ENCODE peak calls at places on chromosomes 3 and 15, in ten cellular contexts. One of them, this sample, is unnamed.

GRCh38 chr3:54900954-54901591 is 26.8 kb downstream of the LRTM1 start:
- DNase-seq in stimulated activated naive CD8-positive, alpha-beta T cell treated with anti-CD3 and anti-CD28 coated beads, Interleukin-15, amount 100 ng/mL, for 72 hours: no peak
- DNase-seq in GDM1: no peak
- DNase-seq in sciatic nerve: no peak
- DNase-seq in hippocampal formation: no peak
- DNase-seq in RKO: no peak
- DNase-seq in HCEC 1CT: no peak
- DNase-seq in AG10803: peak
- DNase-seq in H9: no peak
- DNase-seq in smooth muscle cell of the brain vasculature: no peak
- DNase-seq in this sample: no peak

GRCh38 chr3:68904064-68904463 is 28.3 kb downstream of the TAFA4 start:
- DNase-seq in RKO: no peak
- DNase-seq in GDM1: no peak
- DNase-seq in HCEC 1CT: no peak
- DNase-seq in AG10803: no peak
- DNase-seq in smooth muscle cell of the brain vasculature: no peak
- DNase-seq in sciatic nerve: no peak
- DNase-seq in hippocampal formation: no peak
- DNase-seq in H9: no peak
- DNase-seq in stimulated activated naive CD8-positive, alpha-beta T cell treated with anti-CD3 and anti-CD28 coated beads, Interleukin-15, amount 100 ng/mL, for 72 hours: no peak
- DNase-seq in this sample: no peak

GRCh38 chr3:114880078-114880477 is 267.0 kb downstream of the ZBTB20 start:
- DNase-seq in hippocampal formation: no peak
- DNase-seq in AG10803: no peak
- DNase-seq in stimulated activated naive CD8-positive, alpha-beta T cell treated with anti-CD3 and anti-CD28 coated beads, Interleukin-15, amount 100 ng/mL, for 72 hours: no peak
- DNase-seq in H9: no peak
- DNase-seq in GDM1: no peak
- DNase-seq in smooth muscle cell of the brain vasculature: no peak
- DNase-seq in RKO: no peak
- DNase-seq in sciatic nerve: no peak
- DNase-seq in HCEC 1CT: no peak
- DNase-seq in this sample: no peak

GRCh38 chr3:196643201-196643749 is 3.8 kb downstream of the NRROS start:
- DNase-seq in GDM1: peak
- DNase-seq in AG10803: no peak
- DNase-seq in RKO: no peak
- DNase-seq in HCEC 1CT: no peak
- DNase-seq in stimulated activated naive CD8-positive, alpha-beta T cell treated with anti-CD3 and anti-CD28 coated beads, Interleukin-15, amount 100 ng/mL, for 72 hours: peak
- DNase-seq in H9: no peak
- DNase-seq in smooth muscle cell of the brain vasculature: no peak
- DNase-seq in sciatic nerve: peak
- DNase-seq in hippocampal formation: no peak
- DNase-seq in this sample: no peak

GRCh38 chr3:13588971-13589370 is 40.0 kb downstream of the FBLN2 start:
- DNase-seq in RKO: no peak
- DNase-seq in H9: no peak
- DNase-seq in GDM1: no peak
- DNase-seq in smooth muscle cell of the brain vasculature: no peak
- DNase-seq in AG10803: no peak
- DNase-seq in sciatic nerve: no peak
- DNase-seq in stimulated activated naive CD8-positive, alpha-beta T cell treated with anti-CD3 and anti-CD28 coated beads, Interleukin-15, amount 100 ng/mL, for 72 hours: no peak
- DNase-seq in hippocampal formation: no peak
- DNase-seq in HCEC 1CT: no peak
- DNase-seq in this sample: no peak

GRCh38 chr3:194076486-194076885 is 59.5 kb upstream of the HES1 start:
- DNase-seq in sciatic nerve: no peak
- DNase-seq in HCEC 1CT: no peak
- DNase-seq in H9: no peak
- DNase-seq in stimulated activated naive CD8-positive, alpha-beta T cell treated with anti-CD3 and anti-CD28 coated beads, Interleukin-15, amount 100 ng/mL, for 72 hours: no peak
- DNase-seq in smooth muscle cell of the brain vasculature: no peak
- DNase-seq in RKO: no peak
- DNase-seq in GDM1: no peak
- DNase-seq in hippocampal formation: no peak
- DNase-seq in AG10803: no peak
- DNase-seq in this sample: no peak

GRCh38 chr15:59611277-59612260 is at the start of gene GCNT3:
- DNase-seq in HCEC 1CT: peak
- DNase-seq in sciatic nerve: no peak
- DNase-seq in GDM1: no peak
- DNase-seq in AG10803: no peak
- DNase-seq in stimulated activated naive CD8-positive, alpha-beta T cell treated with anti-CD3 and anti-CD28 coated beads, Interleukin-15, amount 100 ng/mL, for 72 hours: no peak
- DNase-seq in H9: no peak
- DNase-seq in RKO: peak
- DNase-seq in hippocampal formation: no peak
- DNase-seq in smooth muscle cell of the brain vasculature: no peak
- DNase-seq in this sample: no peak

GRCh38 chr3:45541326-45542321 is 52.9 kb upstream of the LIMD1 start:
- DNase-seq in smooth muscle cell of the brain vasculature: no peak
- DNase-seq in sciatic nerve: no peak
- DNase-seq in hippocampal formation: no peak
- DNase-seq in H9: no peak
- DNase-seq in GDM1: no peak
- DNase-seq in HCEC 1CT: no peak
- DNase-seq in RKO: no peak
- DNase-seq in stimulated activated naive CD8-positive, alpha-beta T cell treated with anti-CD3 and anti-CD28 coated beads, Interleukin-15, amount 100 ng/mL, for 72 hours: no peak
- DNase-seq in AG10803: no peak
- DNase-seq in this sample: no peak

GRCh38 chr3:56001991-56002390 is 466.3 kb downstream of the ERC2 start:
- DNase-seq in stimulated activated naive CD8-positive, alpha-beta T cell treated with anti-CD3 and anti-CD28 coated beads, Interleukin-15, amount 100 ng/mL, for 72 hours: no peak
- DNase-seq in hippocampal formation: no peak
- DNase-seq in sciatic nerve: no peak
- DNase-seq in GDM1: no peak
- DNase-seq in HCEC 1CT: no peak
- DNase-seq in smooth muscle cell of the brain vasculature: no peak
- DNase-seq in AG10803: no peak
- DNase-seq in H9: no peak
- DNase-seq in RKO: no peak
- DNase-seq in this sample: no peak

GRCh38 chr3:72187131-72187530 is 402.2 kb upstream of the PROK2 start:
- DNase-seq in H9: no peak
- DNase-seq in stimulated activated naive CD8-positive, alpha-beta T cell treated with anti-CD3 and anti-CD28 coated beads, Interleukin-15, amount 100 ng/mL, for 72 hours: no peak
- DNase-seq in sciatic nerve: no peak
- DNase-seq in AG10803: no peak
- DNase-seq in RKO: no peak
- DNase-seq in hippocampal formation: no peak
- DNase-seq in GDM1: no peak
- DNase-seq in smooth muscle cell of the brain vasculature: no peak
- DNase-seq in HCEC 1CT: no peak
- DNase-seq in this sample: no peak

GRCh38 chr3:179196098-179196497 is 47.9 kb downstream of the PIK3CA start:
- DNase-seq in H9: no peak
- DNase-seq in hippocampal formation: no peak
- DNase-seq in smooth muscle cell of the brain vasculature: peak
- DNase-seq in HCEC 1CT: peak
- DNase-seq in GDM1: no peak
- DNase-seq in AG10803: peak
- DNase-seq in RKO: no peak
- DNase-seq in sciatic nerve: no peak
- DNase-seq in stimulated activated naive CD8-positive, alpha-beta T cell treated with anti-CD3 and anti-CD28 coated beads, Interleukin-15, amount 100 ng/mL, for 72 hours: no peak
- DNase-seq in this sample: no peak

GRCh38 chr3:114155370-114155821 is 23.5 kb downstream of the DRD3 start:
- DNase-seq in HCEC 1CT: peak
- DNase-seq in RKO: peak
- DNase-seq in smooth muscle cell of the brain vasculature: no peak
- DNase-seq in stimulated activated naive CD8-positive, alpha-beta T cell treated with anti-CD3 and anti-CD28 coated beads, Interleukin-15, amount 100 ng/mL, for 72 hours: no peak
- DNase-seq in AG10803: peak
- DNase-seq in sciatic nerve: no peak
- DNase-seq in hippocampal formation: no peak
- DNase-seq in H9: peak
- DNase-seq in GDM1: no peak
- DNase-seq in this sample: peak

GRCh38 chr15:41790756-41791546 is 16.7 kb downstream of the MAPKBP1 start:
- DNase-seq in HCEC 1CT: peak
- DNase-seq in sciatic nerve: no peak
- DNase-seq in RKO: no peak
- DNase-seq in H9: no peak
- DNase-seq in stimulated activated naive CD8-positive, alpha-beta T cell treated with anti-CD3 and anti-CD28 coated beads, Interleukin-15, amount 100 ng/mL, for 72 hours: no peak
- DNase-seq in smooth muscle cell of the brain vasculature: no peak
- DNase-seq in GDM1: peak
- DNase-seq in AG10803: peak
- DNase-seq in hippocampal formation: no peak
- DNase-seq in this sample: no peak

GRCh38 chr15:48861813-48862431 is 16.0 kb upstream of the EID1 start:
- DNase-seq in GDM1: peak
- DNase-seq in stimulated activated naive CD8-positive, alpha-beta T cell treated with anti-CD3 and anti-CD28 coated beads, Interleukin-15, amount 100 ng/mL, for 72 hours: peak
- DNase-seq in RKO: peak
- DNase-seq in hippocampal formation: peak
- DNase-seq in smooth muscle cell of the brain vasculature: no peak
- DNase-seq in sciatic nerve: no peak
- DNase-seq in HCEC 1CT: peak
- DNase-seq in H9: no peak
- DNase-seq in AG10803: peak
- DNase-seq in this sample: peak

GRCh38 chr3:71080517-71081083 is 502.9 kb downstream of the FOXP1 start:
- DNase-seq in hippocampal formation: no peak
- DNase-seq in stimulated activated naive CD8-positive, alpha-beta T cell treated with anti-CD3 and anti-CD28 coated beads, Interleukin-15, amount 100 ng/mL, for 72 hours: no peak
- DNase-seq in HCEC 1CT: no peak
- DNase-seq in sciatic nerve: no peak
- DNase-seq in RKO: no peak
- DNase-seq in smooth muscle cell of the brain vasculature: no peak
- DNase-seq in GDM1: no peak
- DNase-seq in AG10803: no peak
- DNase-seq in H9: no peak
- DNase-seq in this sample: no peak

GRCh38 chr3:195241592-195242355 is 29.2 kb downstream of the XXYLT1 start:
- DNase-seq in H9: no peak
- DNase-seq in RKO: peak
- DNase-seq in sciatic nerve: no peak
- DNase-seq in stimulated activated naive CD8-positive, alpha-beta T cell treated with anti-CD3 and anti-CD28 coated beads, Interleukin-15, amount 100 ng/mL, for 72 hours: no peak
- DNase-seq in GDM1: no peak
- DNase-seq in HCEC 1CT: no peak
- DNase-seq in hippocampal formation: no peak
- DNase-seq in AG10803: no peak
- DNase-seq in smooth muscle cell of the brain vasculature: no peak
- DNase-seq in this sample: no peak

GRCh38 chr3:111695584-111696213 is 100.6 kb upstream of the ZBED2 start:
- DNase-seq in stimulated activated naive CD8-positive, alpha-beta T cell treated with anti-CD3 and anti-CD28 coated beads, Interleukin-15, amount 100 ng/mL, for 72 hours: peak
- DNase-seq in H9: no peak
- DNase-seq in sciatic nerve: no peak
- DNase-seq in hippocampal formation: no peak
- DNase-seq in smooth muscle cell of the brain vasculature: no peak
- DNase-seq in AG10803: peak
- DNase-seq in RKO: peak
- DNase-seq in GDM1: no peak
- DNase-seq in HCEC 1CT: peak
- DNase-seq in this sample: no peak

GRCh38 chr3:133211449-133211848 is 173.3 kb downstream of the TMEM108 start:
- DNase-seq in hippocampal formation: peak
- DNase-seq in H9: peak
- DNase-seq in RKO: no peak
- DNase-seq in stimulated activated naive CD8-positive, alpha-beta T cell treated with anti-CD3 and anti-CD28 coated beads, Interleukin-15, amount 100 ng/mL, for 72 hours: no peak
- DNase-seq in HCEC 1CT: no peak
- DNase-seq in sciatic nerve: no peak
- DNase-seq in AG10803: no peak
- DNase-seq in GDM1: peak
- DNase-seq in smooth muscle cell of the brain vasculature: no peak
- DNase-seq in this sample: peak

GRCh38 chr3:64340636-64341240 is 115.5 kb upstream of the PRICKLE2 start:
- DNase-seq in smooth muscle cell of the brain vasculature: no peak
- DNase-seq in sciatic nerve: no peak
- DNase-seq in H9: no peak
- DNase-seq in stimulated activated naive CD8-positive, alpha-beta T cell treated with anti-CD3 and anti-CD28 coated beads, Interleukin-15, amount 100 ng/mL, for 72 hours: no peak
- DNase-seq in GDM1: no peak
- DNase-seq in RKO: no peak
- DNase-seq in HCEC 1CT: peak
- DNase-seq in AG10803: peak
- DNase-seq in hippocampal formation: no peak
- DNase-seq in this sample: no peak

GRCh38 chr15:85658816-85659215 is 135.9 kb downstream of the KLHL25 start:
- DNase-seq in HCEC 1CT: no peak
- DNase-seq in sciatic nerve: no peak
- DNase-seq in GDM1: no peak
- DNase-seq in hippocampal formation: no peak
- DNase-seq in H9: no peak
- DNase-seq in smooth muscle cell of the brain vasculature: no peak
- DNase-seq in stimulated activated naive CD8-positive, alpha-beta T cell treated with anti-CD3 and anti-CD28 coated beads, Interleukin-15, amount 100 ng/mL, for 72 hours: no peak
- DNase-seq in AG10803: peak
- DNase-seq in RKO: no peak
- DNase-seq in this sample: no peak

GRCh38 chr3:14148041-14148985 is 23.5 kb downstream of the TMEM43 start:
- DNase-seq in hippocampal formation: no peak
- DNase-seq in AG10803: no peak
- DNase-seq in RKO: peak
- DNase-seq in GDM1: no peak
- DNase-seq in stimulated activated naive CD8-positive, alpha-beta T cell treated with anti-CD3 and anti-CD28 coated beads, Interleukin-15, amount 100 ng/mL, for 72 hours: no peak
- DNase-seq in smooth muscle cell of the brain vasculature: no peak
- DNase-seq in HCEC 1CT: no peak
- DNase-seq in sciatic nerve: no peak
- DNase-seq in H9: peak
- DNase-seq in this sample: no peak

GRCh38 chr3:186618318-186618938 is 5.6 kb downstream of the AHSG start:
- DNase-seq in smooth muscle cell of the brain vasculature: no peak
- DNase-seq in RKO: no peak
- DNase-seq in GDM1: no peak
- DNase-seq in stimulated activated naive CD8-positive, alpha-beta T cell treated with anti-CD3 and anti-CD28 coated beads, Interleukin-15, amount 100 ng/mL, for 72 hours: no peak
- DNase-seq in H9: no peak
- DNase-seq in hippocampal formation: no peak
- DNase-seq in AG10803: no peak
- DNase-seq in sciatic nerve: no peak
- DNase-seq in HCEC 1CT: no peak
- DNase-seq in this sample: no peak

GRCh38 chr15:91067026-91067425 is 33.0 kb upstream of the SV2B start:
- DNase-seq in HCEC 1CT: peak
- DNase-seq in stimulated activated naive CD8-positive, alpha-beta T cell treated with anti-CD3 and anti-CD28 coated beads, Interleukin-15, amount 100 ng/mL, for 72 hours: no peak
- DNase-seq in sciatic nerve: no peak
- DNase-seq in H9: no peak
- DNase-seq in RKO: peak
- DNase-seq in smooth muscle cell of the brain vasculature: no peak
- DNase-seq in AG10803: no peak
- DNase-seq in GDM1: no peak
- DNase-seq in hippocampal formation: no peak
- DNase-seq in this sample: no peak

GRCh38 chr3:52313774-52314188 is 2.3 kb upstream of the DNAH1 start:
- DNase-seq in HCEC 1CT: peak
- DNase-seq in stimulated activated naive CD8-positive, alpha-beta T cell treated with anti-CD3 and anti-CD28 coated beads, Interleukin-15, amount 100 ng/mL, for 72 hours: peak
- DNase-seq in smooth muscle cell of the brain vasculature: no peak
- DNase-seq in GDM1: no peak
- DNase-seq in RKO: no peak
- DNase-seq in hippocampal formation: no peak
- DNase-seq in sciatic nerve: no peak
- DNase-seq in AG10803: peak
- DNase-seq in H9: no peak
- DNase-seq in this sample: no peak

GRCh38 chr3:39407773-39408492 is 1.4 kb downstream of the RPSA start:
- DNase-seq in sciatic nerve: no peak
- DNase-seq in hippocampal formation: no peak
- DNase-seq in H9: no peak
- DNase-seq in smooth muscle cell of the brain vasculature: no peak
- DNase-seq in GDM1: no peak
- DNase-seq in RKO: peak
- DNase-seq in HCEC 1CT: peak
- DNase-seq in AG10803: peak
- DNase-seq in stimulated activated naive CD8-positive, alpha-beta T cell treated with anti-CD3 and anti-CD28 coated beads, Interleukin-15, amount 100 ng/mL, for 72 hours: no peak
- DNase-seq in this sample: no peak

GRCh38 chr3:172203522-172204258 is 164.3 kb downstream of the FNDC3B start:
- DNase-seq in H9: no peak
- DNase-seq in HCEC 1CT: no peak
- DNase-seq in hippocampal formation: peak
- DNase-seq in RKO: no peak
- DNase-seq in sciatic nerve: no peak
- DNase-seq in smooth muscle cell of the brain vasculature: no peak
- DNase-seq in GDM1: no peak
- DNase-seq in stimulated activated naive CD8-positive, alpha-beta T cell treated with anti-CD3 and anti-CD28 coated beads, Interleukin-15, amount 100 ng/mL, for 72 hours: no peak
- DNase-seq in AG10803: peak
- DNase-seq in this sample: peak

GRCh38 chr3:111737712-111738097 is 121.4 kb upstream of the PHLDB2 start:
- DNase-seq in stimulated activated naive CD8-positive, alpha-beta T cell treated with anti-CD3 and anti-CD28 coated beads, Interleukin-15, amount 100 ng/mL, for 72 hours: no peak
- DNase-seq in HCEC 1CT: peak
- DNase-seq in sciatic nerve: no peak
- DNase-seq in RKO: no peak
- DNase-seq in smooth muscle cell of the brain vasculature: peak
- DNase-seq in H9: no peak
- DNase-seq in GDM1: no peak
- DNase-seq in AG10803: peak
- DNase-seq in hippocampal formation: no peak
- DNase-seq in this sample: no peak

GRCh38 chr3:138397983-138398382 is 36.4 kb upstream of the ESYT3 start:
- DNase-seq in GDM1: no peak
- DNase-seq in AG10803: no peak
- DNase-seq in stimulated activated naive CD8-positive, alpha-beta T cell treated with anti-CD3 and anti-CD28 coated beads, Interleukin-15, amount 100 ng/mL, for 72 hours: no peak
- DNase-seq in RKO: peak
- DNase-seq in H9: peak
- DNase-seq in hippocampal formation: no peak
- DNase-seq in sciatic nerve: no peak
- DNase-seq in HCEC 1CT: no peak
- DNase-seq in smooth muscle cell of the brain vasculature: no peak
- DNase-seq in this sample: peak